ENCODE peak calls at places on chromosomes 5 and 9, in ten cellular contexts. O, Y, X, I, E, M, H, K, J and G are unnamed samples. For H3K27me3, H3K9me3 and H3K4me1, the result is how much of the 10 kb centered on the place peaks cover.

GRCh38 chr9:91411096-91411771 is 12.4 kb downstream of the NFIL3 start:
- DNase-seq in J (no peak), K (no peak), Y (no peak), I (peak), O (no peak), X (no peak), H (peak), M (no peak), E (no peak), G (no peak)

GRCh38 chr5:180399391-180399790 is 46.3 kb upstream of the GFPT2 start:
- DNase-seq in X (no peak), I (no peak), H (no peak), M (no peak), E (no peak), K (no peak), O (peak), J (no peak), Y (no peak), G (no peak)

GRCh38 chr5:149203896-149204544 is 62.7 kb downstream of the ABLIM3 start:
- DNase-seq in M (no peak), E (no peak), I (peak), K (no peak), X (no peak), Y (no peak), H (peak), J (no peak), O (no peak), G (no peak)

GRCh38 chr5:90933298-90933697 is 374.7 kb downstream of the ADGRV1 start:
- DNase-seq in I (no peak), X (no peak), H (no peak), Y (no peak), E (no peak), M (no peak), K (no peak), O (no peak), J (no peak), G (no peak)

GRCh38 chr9:2120926-2121689 is 106.0 kb downstream of the SMARCA2 start:
- DNase-seq in E (no peak), X (no peak), K (no peak), J (no peak), H (peak), O (no peak), I (peak), M (no peak), Y (no peak), G (peak)

GRCh38 chr9:20186231-20186630 is 397.4 kb upstream of the SLC24A2 start:
- DNase-seq in E (no peak), H (no peak), M (no peak), X (no peak), K (no peak), I (no peak), J (no peak), O (no peak), Y (no peak), G (no peak)

GRCh38 chr5:155082401-155082800 is 68.8 kb downstream of the KIF4B start:
- DNase-seq in H (peak), Y (no peak), J (no peak), E (no peak), M (no peak), I (peak), X (no peak), O (no peak), K (no peak), G (no peak)

GRCh38 chr5:24183941-24184340 is 460.8 kb downstream of the CDH10 start:
- DNase-seq in H (no peak), J (no peak), Y (no peak), X (no peak), E (no peak), M (no peak), K (no peak), O (no peak), I (peak), G (no peak)

GRCh38 chr5:56088967-56089829 is 94.4 kb upstream of the IL6ST start:
- DNase-seq in X (no peak), I (peak), O (no peak), J (no peak), E (no peak), K (peak), H (peak), Y (no peak), M (no peak), G (no peak)

DNA sequence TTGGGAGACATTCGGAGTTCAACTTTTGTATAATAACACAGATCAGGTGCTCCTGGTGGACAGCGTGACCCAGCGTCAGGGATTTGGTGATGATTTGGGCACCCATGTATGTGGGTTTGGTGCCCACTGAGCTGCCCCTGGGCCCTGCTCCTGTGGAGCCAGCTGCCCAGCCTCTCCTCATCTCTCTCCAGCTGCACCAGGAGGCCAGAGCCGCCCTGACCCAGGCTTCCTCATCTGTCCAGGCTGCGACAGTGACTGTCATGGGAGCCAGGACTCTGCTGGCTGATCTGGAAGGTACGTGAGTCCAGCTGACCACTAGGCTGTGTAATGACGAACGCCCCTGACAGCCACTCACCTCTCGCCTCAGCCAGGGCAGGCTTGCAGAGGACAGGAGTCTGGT is 14.5 kb upstream of the AIF1L start:
- DNase-seq in I (no peak), X (no peak), E (no peak), K (no peak), J (no peak), Y (no peak), O (no peak), M (no peak), H (no peak), G (no peak)
- H3K27me3 ChIP-seq in I (under half), X (under half), E (under half), K (under half), J (under half), Y (under half), O (under half), M (under half), H (half or more), G (under half)

GRCh38 chr5:179125789-179126505 is 65.8 kb downstream of the ZNF354C start:
- DNase-seq in K (peak), X (no peak), J (peak), H (no peak), O (no peak), E (peak), M (no peak), Y (no peak), I (no peak), G (no peak)
- H3K9me3 ChIP-seq in K (under half), X (under half), J (under half), H (under half), O (under half), E (under half), M (under half), Y (under half), I (under half), G (under half)

GRCh38 chr5:142686210-142686734 is 382 bp upstream of the FGF1 start:
- DNase-seq in X (peak), O (no peak), H (peak), Y (no peak), E (no peak), J (no peak), K (no peak), I (peak), M (no peak), G (no peak)
- H3K4me1 ChIP-seq in X (under half), O (under half), H (under half), Y (under half), E (under half), J (under half), K (under half), I (under half), M (half or more), G (under half)

GRCh38 chr9:34556231-34556525 is 33.3 kb downstream of the CNTFR start:
- DNase-seq in H (no peak), E (no peak), Y (no peak), X (no peak), J (no peak), M (no peak), I (no peak), K (no peak), O (no peak), G (no peak)
- H3K27me3 ChIP-seq in H (half or more), E (under half), Y (under half), X (under half), J (half or more), M (under half), I (under half), K (under half), O (under half), G (under half)

GRCh38 chr5:45799388-45799787 is 103.2 kb upstream of the HCN1 start:
- DNase-seq in X (no peak), O (no peak), H (no peak), J (no peak), I (no peak), Y (no peak), K (no peak), M (no peak), E (no peak), G (no peak)

GRCh38 chr5:45795458-45795857 is 99.3 kb upstream of the HCN1 start:
- DNase-seq in J (no peak), H (no peak), I (no peak), K (no peak), X (no peak), Y (no peak), M (no peak), O (no peak), E (no peak), G (no peak)

GRCh38 chr5:45796959-45797553 is 100.9 kb upstream of the HCN1 start:
- DNase-seq in H (no peak), J (no peak), O (no peak), Y (no peak), I (no peak), E (no peak), M (no peak), X (peak), K (no peak), G (no peak)

DNA sequence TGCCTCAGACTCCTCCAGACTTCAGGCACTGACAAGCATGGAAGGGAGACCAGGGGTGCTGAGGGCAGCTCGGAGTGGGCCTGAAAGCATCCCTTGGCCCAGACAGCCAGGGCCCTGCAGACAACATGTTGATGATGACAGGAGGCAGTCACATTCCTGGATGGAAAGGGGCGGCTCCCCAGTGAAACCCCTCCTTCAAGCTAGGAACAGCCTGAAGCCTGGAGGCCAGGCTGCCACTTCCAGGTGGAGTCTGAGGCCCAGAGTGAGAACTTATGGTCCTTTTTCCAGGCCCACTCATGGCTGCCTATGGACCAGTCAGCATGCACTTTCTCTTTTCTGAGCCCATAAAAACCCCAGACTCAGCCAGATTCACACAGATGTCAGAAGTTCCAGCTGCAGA is 104.2 kb upstream of the HCN1 start:
- DNase-seq in E (no peak), H (no peak), X (no peak), O (no peak), Y (no peak), I (no peak), J (no peak), K (no peak), M (peak), G (no peak)
- H3K9me3 ChIP-seq in E (under half), H (under half), X (under half), O (under half), Y (under half), I (under half), J (under half), K (under half), M (under half), G (under half)

GRCh38 chr5:150317048-150318003 is 14.6 kb upstream of the ARSI start:
- DNase-seq in K (peak), J (no peak), M (no peak), X (no peak), O (peak), Y (no peak), I (peak), E (no peak), H (peak), G (no peak)
- H3K4me1 ChIP-seq in K (under half), J (under half), M (under half), X (under half), O (under half), Y (under half), I (under half), E (under half), H (under half), G (under half)

GRCh38 chr9:135464181-135464580 is 15.4 kb upstream of the PPP1R26 start:
- DNase-seq in I (no peak), K (no peak), J (no peak), M (no peak), E (no peak), O (no peak), H (no peak), Y (no peak), X (no peak), G (no peak)

GRCh38 chr9:135471751-135472640 is 7.6 kb upstream of the PPP1R26 start:
- DNase-seq in I (peak), Y (no peak), E (no peak), J (no peak), M (no peak), H (peak), O (no peak), K (no peak), X (peak), G (no peak)

GRCh38 chr9:135473972-135474543 is 5.5 kb upstream of the PPP1R26 start:
- DNase-seq in H (no peak), X (no peak), K (no peak), I (no peak), O (no peak), Y (no peak), E (no peak), J (no peak), M (no peak), G (no peak)

GRCh38 chr9:135463140-135463539 is 16.4 kb upstream of the PPP1R26 start:
- DNase-seq in I (peak), E (no peak), M (no peak), J (no peak), X (no peak), O (no peak), H (peak), Y (no peak), K (no peak), G (no peak)

DNA sequence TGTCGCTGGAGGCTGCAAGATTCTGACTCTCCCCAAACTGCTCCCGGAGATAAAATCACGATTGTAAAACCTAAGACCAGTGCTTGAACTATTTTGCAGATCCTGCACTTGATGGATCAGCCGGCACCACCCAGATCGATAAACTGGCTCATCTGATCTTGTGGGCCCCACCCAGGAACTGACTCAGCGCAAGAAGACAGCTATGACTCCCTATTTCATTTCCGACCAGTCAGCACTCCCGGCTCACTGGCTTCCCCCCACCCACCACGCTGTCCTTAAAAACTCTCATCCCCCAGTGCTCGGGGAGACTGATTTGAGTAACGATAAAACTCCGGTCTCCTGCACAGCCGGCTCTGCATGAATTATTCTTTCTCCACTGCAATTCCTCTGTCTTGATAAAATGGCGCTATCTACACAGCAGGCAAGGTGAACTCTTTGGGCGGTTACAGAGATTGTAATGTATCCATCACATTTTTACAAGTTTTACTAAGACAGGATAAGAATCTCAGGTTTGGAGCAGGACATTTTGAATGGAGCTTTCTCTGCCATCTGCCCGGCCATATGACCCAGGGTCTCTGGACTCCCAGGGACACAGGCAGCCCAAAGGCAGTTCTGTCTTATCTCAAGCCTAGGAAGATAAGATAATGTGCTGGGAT is 10.6 kb upstream of the PPP1R26 start:
- DNase-seq in O (no peak), H (peak), J (no peak), M (no peak), X (no peak), Y (no peak), I (peak), K (peak), E (no peak), G (no peak)
- H3K27me3 ChIP-seq in O (under half), H (under half), J (under half), M (under half), X (under half), Y (under half), I (under half), K (under half), E (under half), G (under half)

GRCh38 chr5:78810098-78810497 is 161.5 kb upstream of the LHFPL2 start:
- DNase-seq in M (no peak), X (no peak), I (no peak), O (no peak), Y (no peak), K (no peak), J (no peak), E (no peak), H (no peak), G (no peak)

GRCh38 chr5:78813906-78814518 is 165.4 kb upstream of the LHFPL2 start:
- DNase-seq in H (peak), O (no peak), J (no peak), M (no peak), K (no peak), I (peak), E (no peak), Y (no peak), X (no peak), G (peak)

GRCh38 chr5:78811121-78811832 is 162.7 kb upstream of the LHFPL2 start:
- DNase-seq in O (no peak), H (no peak), I (no peak), X (peak), E (no peak), M (no peak), K (no peak), J (no peak), Y (no peak), G (no peak)

GRCh38 chr5:78816143-78816765 is 167.7 kb upstream of the LHFPL2 start:
- DNase-seq in O (no peak), H (peak), K (no peak), M (no peak), J (no peak), Y (no peak), X (no peak), I (peak), E (no peak), G (no peak)

GRCh38 chr5:78813286-78813685 is 164.7 kb upstream of the LHFPL2 start:
- DNase-seq in X (no peak), E (no peak), Y (no peak), I (no peak), H (no peak), J (no peak), M (no peak), O (no peak), K (no peak), G (no peak)
- H3K9me3 ChIP-seq in X (under half), E (under half), Y (under half), I (under half), H (under half), J (under half), M (under half), O (under half), K (under half), G (under half)